ENCODE peak calls at places on chromosomes 3 and 15, in eight cellular contexts. K is GM23338, A is upper lobe of left lung, V is GM12878, O is K562, N is HCT116, T is Panc1, C is HepG2. L is an unnamed sample.

GRCh38 chr3:49924683-49925082 is 4.9 kb downstream of the MON1A start:
- ATAC-seq in K (no peak), A (no peak), V (no peak), O (peak; percentile 63), N (peak; percentile 54), T (no peak), C (no peak), L (no peak)

GRCh38 chr3:193530231-193531165 is 24.2 kb downstream of the ATP13A4 start:
- ATAC-seq in K (no peak), A (no peak), V (no peak), O (no peak), N (no peak), T (no peak), C (no peak), L (no peak)

GRCh38 chr15:100663066-100663465 is 60.7 kb downstream of the ASB7 start:
- ATAC-seq in K (peak; percentile 93), A (no peak), V (no peak), O (peak; percentile 69), N (peak; percentile 97), T (peak; percentile 94), C (peak; percentile 87), L (no peak)

GRCh38 chr15:48592929-48593328 is 52.6 kb downstream of the FBN1 start:
- ATAC-seq in K (no peak), A (no peak), V (no peak), O (no peak), N (no peak), T (no peak), C (no peak), L (no peak)

GRCh38 chr3:71488391-71488809 is 95.1 kb downstream of the FOXP1 start:
- ATAC-seq in K (no peak), A (no peak), V (no peak), O (no peak), N (no peak), T (no peak), C (no peak), L (no peak)

GRCh38 chr15:40803688-40804087 is 3.2 kb upstream of the ZFYVE19 start:
- ATAC-seq in K (no peak), A (no peak), V (no peak), O (no peak), N (no peak), T (no peak), C (no peak), L (no peak)

GRCh38 chr15:52337198-52337853 is 41.7 kb upstream of the MYO5C start:
- ATAC-seq in K (peak; percentile 36), A (no peak), V (no peak), O (no peak), N (no peak), T (peak; percentile 27), C (peak; percentile 54), L (no peak)

GRCh38 chr3:4900298-4900697 is 78.9 kb upstream of the BHLHE40 start:
- ATAC-seq in K (no peak), A (no peak), V (no peak), O (no peak), N (no peak), T (no peak), C (no peak), L (no peak)

DNA sequence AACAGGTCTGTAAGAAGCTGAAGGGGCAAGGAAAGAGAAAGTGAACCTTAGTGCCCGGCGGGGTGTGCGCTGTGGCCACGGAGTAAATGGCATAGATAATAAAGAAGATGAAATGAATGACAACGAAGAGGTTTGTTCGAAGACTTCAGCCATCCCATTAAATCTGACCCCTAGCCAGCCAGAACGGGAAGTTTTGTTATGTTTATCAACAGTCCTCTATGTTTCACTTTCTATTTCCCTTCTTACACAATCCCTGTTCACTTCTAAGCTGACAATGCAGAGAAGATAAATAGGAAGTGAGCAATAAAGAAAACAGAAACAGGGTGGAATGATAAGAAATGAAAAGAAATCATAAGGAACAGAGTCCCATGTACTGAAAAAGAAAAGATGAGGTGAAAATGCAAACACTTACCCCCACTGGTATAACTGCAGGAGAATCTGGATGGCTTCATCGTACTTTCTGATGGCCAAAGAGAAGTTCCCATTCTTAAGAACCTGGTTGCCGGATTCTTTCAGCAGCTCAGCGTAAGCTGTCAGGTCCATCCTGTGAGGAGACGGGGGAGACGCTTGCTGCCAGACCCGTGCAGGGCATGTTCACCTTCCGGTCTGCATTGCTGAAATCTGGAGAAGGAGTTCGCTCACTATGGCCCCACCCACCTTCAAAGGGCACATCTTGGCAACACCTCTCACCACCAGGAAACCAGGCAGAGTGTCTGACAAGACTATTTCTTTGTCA is 36.8 kb downstream of the TRANK1 start:
- ATAC-seq in K (no peak), A (peak; percentile 87), V (peak; percentile 56), O (peak; percentile 60), N (peak; percentile 61), T (peak; percentile 78), C (peak; percentile 63), L (peak; percentile 71)
- TF ChIP-seq POLR2AphosphoS5 in K (no peak), A (peak; percentile 57), V (peak; percentile 30), O (no peak), N (no peak), T (no peak), C (no peak), L (peak; percentile 51)

GRCh38 chr3:170908235-170909116 is at the start of gene EIF5A2:
- ATAC-seq in K (peak; percentile 96), A (peak; percentile 98), V (peak; percentile 95), O (peak; percentile 97), N (peak; percentile 97), T (peak; percentile 99), C (peak; percentile 95), L (peak; percentile 97)

GRCh38 chr3:170907519-170908234 is 760 bp downstream of the EIF5A2 start:
- ATAC-seq in K (peak; percentile 8), A (no peak), V (peak; percentile 38), O (peak; percentile 68), N (peak; percentile 20), T (peak; percentile 47), C (peak; percentile 51), L (no peak)

GRCh38 chr3:170909129-170909903 is 879 bp upstream of the EIF5A2 start:
- ATAC-seq in K (no peak), A (peak; percentile 72), V (no peak), O (no peak), N (no peak), T (peak; percentile 3), C (peak; percentile 25), L (peak; percentile 44)

GRCh38 chr3:170911051-170911450 is 2.6 kb upstream of the EIF5A2 start:
- ATAC-seq in K (no peak), A (no peak), V (no peak), O (no peak), N (no peak), T (no peak), C (no peak), L (no peak)

DNA sequence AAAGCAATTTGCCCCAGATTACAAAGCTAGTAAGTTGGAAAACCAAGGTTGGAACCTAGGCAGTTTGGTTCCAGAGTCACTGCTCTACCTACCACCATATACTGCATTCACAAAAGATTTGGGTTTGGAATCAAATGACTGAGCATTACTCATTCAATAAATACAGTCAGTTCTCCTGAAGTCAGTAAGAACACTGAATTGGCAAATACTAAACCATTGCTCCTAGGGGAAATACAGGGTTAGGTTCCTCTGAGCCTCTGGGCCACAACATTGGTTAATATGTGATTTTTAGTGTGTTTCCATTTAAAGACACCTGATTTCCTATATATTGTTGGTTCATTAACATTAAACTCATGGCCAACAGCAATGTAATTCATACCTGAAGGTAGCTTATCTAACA is 2.1 kb upstream of the EIF5A2 start:
- ATAC-seq in K (no peak), A (no peak), V (no peak), O (no peak), N (no peak), T (no peak), C (no peak), L (no peak)
- H3K4me3 ChIP-seq in K (no peak overlapping the region), A (no peak overlapping the region), V (no peak overlapping the region), O (no peak overlapping the region), N (no peak overlapping the region), T (no peak overlapping the region), C (no peak overlapping the region), L (no peak overlapping the region)

GRCh38 chr15:95323798-95324197 is 1006.7 kb upstream of the NR2F2 start:
- ATAC-seq in K (no peak), A (no peak), V (no peak), O (no peak), N (no peak), T (no peak), C (no peak), L (no peak)

GRCh38 chr15:95327661-95328060 is 1002.8 kb upstream of the NR2F2 start:
- ATAC-seq in K (peak; percentile 26), A (no peak), V (no peak), O (no peak), N (no peak), T (no peak), C (no peak), L (no peak)

GRCh38 chr15:95326689-95327525 is 1003.6 kb upstream of the NR2F2 start:
- ATAC-seq in K (peak; percentile 95), A (no peak), V (no peak), O (no peak), N (no peak), T (no peak), C (no peak), L (peak; percentile 72)

GRCh38 chr15:95324596-95325135 is 1005.8 kb upstream of the NR2F2 start:
- ATAC-seq in K (no peak), A (no peak), V (no peak), O (no peak), N (no peak), T (no peak), C (no peak), L (no peak)

DNA sequence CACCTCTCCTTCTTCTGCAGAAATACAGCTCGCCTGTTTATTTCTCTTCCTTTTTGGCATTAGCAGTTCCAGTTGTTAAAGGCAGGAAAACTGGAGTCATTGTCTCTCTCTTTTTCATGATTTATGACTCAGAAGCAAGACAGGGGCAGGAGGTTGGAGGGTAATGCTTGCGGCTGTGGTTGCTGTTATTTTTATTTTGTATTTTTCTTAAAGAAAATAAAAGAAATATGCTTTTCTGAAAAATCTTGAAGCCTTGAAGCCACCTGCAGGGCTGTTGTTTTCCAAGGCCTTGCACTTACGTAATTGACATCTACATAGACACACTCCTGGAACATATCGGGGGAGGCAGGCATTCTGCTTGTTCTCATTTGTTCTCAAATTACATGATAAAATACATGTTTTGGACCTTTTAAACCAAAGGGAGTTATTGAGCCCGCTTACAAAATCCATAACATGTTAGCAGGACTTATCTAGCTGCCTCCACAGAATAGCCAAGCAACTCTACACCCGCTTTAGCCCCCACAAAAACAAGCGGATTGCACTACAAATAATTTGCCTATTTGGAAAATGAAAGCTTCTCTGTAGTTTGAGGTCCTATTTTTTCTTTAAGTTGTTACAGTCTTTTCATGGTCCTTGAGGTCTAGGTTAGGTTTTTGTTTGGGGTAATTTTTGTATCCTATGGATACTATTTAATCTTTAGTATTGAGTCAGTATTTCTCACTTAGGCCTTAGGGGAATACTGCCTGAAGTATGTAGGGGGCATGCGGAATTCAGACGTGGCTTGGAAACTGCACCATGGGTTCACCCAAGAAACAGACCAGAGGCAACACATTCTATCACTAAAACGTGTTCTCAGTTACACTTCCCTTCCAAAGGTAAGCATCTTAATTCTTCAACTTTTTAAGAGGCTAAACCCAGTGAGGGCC is 1004.5 kb upstream of the NR2F2 start:
- ATAC-seq in K (peak; percentile 62), A (no peak), V (no peak), O (no peak), N (no peak), T (no peak), C (no peak), L (peak; percentile 55)
- H3K27ac ChIP-seq in K (no peak overlapping the region), A (no peak overlapping the region), V (no peak overlapping the region), O (no peak overlapping the region), N (no peak overlapping the region), T (no peak overlapping the region), C (no peak overlapping the region), L (peak overlapping the region; percentile 79)

GRCh38 chr15:93028632-93029612 is 60.1 kb downstream of the RGMA start:
- ATAC-seq in K (no peak), A (peak; percentile 82), V (no peak), O (peak; percentile 1), N (no peak), T (peak; percentile 23), C (peak; percentile 2), L (peak; percentile 89)

GRCh38 chr15:93025625-93025982 is 63.4 kb downstream of the RGMA start:
- ATAC-seq in K (no peak), A (no peak), V (no peak), O (no peak), N (no peak), T (no peak), C (no peak), L (no peak)

GRCh38 chr15:93026359-93026758 is 62.7 kb downstream of the RGMA start:
- ATAC-seq in K (no peak), A (no peak), V (no peak), O (no peak), N (no peak), T (no peak), C (no peak), L (no peak)

GRCh38 chr15:93028111-93028631 is 60.8 kb downstream of the RGMA start:
- ATAC-seq in K (peak; percentile 3), A (peak; percentile 2), V (no peak), O (peak; percentile 10), N (no peak), T (peak; percentile 2), C (no peak), L (no peak)

GRCh38 chr15:93027413-93027812 is 61.6 kb downstream of the RGMA start:
- ATAC-seq in K (no peak), A (no peak), V (no peak), O (peak; percentile 31), N (no peak), T (no peak), C (no peak), L (no peak)
- TF ChIP-seq POLR2AphosphoS5 in K (no peak), A (peak; percentile 33), V (peak; percentile 61), O (no peak), N (no peak), T (peak; percentile 3), C (no peak), L (peak; percentile 13)

L was measured in gastroesophageal sphincter.